ENCODE peak calls at places on chromosomes 3 and 15, in four cellular contexts. One of them, this sample, is unnamed.

GRCh38 chr15:73982251-73982962 is 9.7 kb downstream of the STOML1 start:
- DNase-seq in endothelial cell of umbilical vein: peak; percentile 53
- DNase-seq in K562: no peak
- DNase-seq in IMR-90: peak; percentile 91
- DNase-seq in this sample: no peak

GRCh38 chr3:185120126-185120525 is 32.7 kb downstream of the C3orf70 start:
- DNase-seq in K562: no peak
- DNase-seq in endothelial cell of umbilical vein: no peak
- DNase-seq in IMR-90: no peak
- DNase-seq in this sample: no peak

GRCh38 chr3:4693620-4694019 is 200.5 kb downstream of the ITPR1 start:
- DNase-seq in endothelial cell of umbilical vein: no peak
- DNase-seq in IMR-90: no peak
- DNase-seq in K562: no peak
- DNase-seq in this sample: peak; percentile 24

GRCh38 chr3:126493731-126494130 is 18.0 kb upstream of the ZXDC start:
- DNase-seq in endothelial cell of umbilical vein: no peak
- DNase-seq in K562: no peak
- DNase-seq in IMR-90: no peak
- DNase-seq in this sample: no peak

GRCh38 chr15:58985443-58985842 is 2.0 kb upstream of the RNF111 start:
- DNase-seq in K562: no peak
- DNase-seq in IMR-90: peak; percentile 19
- DNase-seq in endothelial cell of umbilical vein: no peak
- DNase-seq in this sample: no peak

GRCh38 chr15:41161736-41162135 is 45.7 kb upstream of the INO80 start:
- DNase-seq in IMR-90: peak; percentile 11
- DNase-seq in K562: no peak
- DNase-seq in endothelial cell of umbilical vein: no peak
- DNase-seq in this sample: no peak

GRCh38 chr3:32872487-32873382 is 54.9 kb downstream of the TRIM71 start:
- DNase-seq in endothelial cell of umbilical vein: no peak
- DNase-seq in IMR-90: no peak
- DNase-seq in K562: no peak
- DNase-seq in this sample: no peak

GRCh38 chr3:51712511-51712931 is 5.7 kb downstream of the GRM2 start:
- DNase-seq in endothelial cell of umbilical vein: no peak
- DNase-seq in K562: no peak
- DNase-seq in IMR-90: no peak
- DNase-seq in this sample: no peak

GRCh38 chr3:192339214-192339613 is 388.1 kb downstream of the FGF12 start:
- DNase-seq in IMR-90: no peak
- DNase-seq in K562: no peak
- DNase-seq in endothelial cell of umbilical vein: no peak
- DNase-seq in this sample: no peak

GRCh38 chr15:94023520-94023919 is 207.8 kb upstream of the MCTP2 start:
- DNase-seq in IMR-90: no peak
- DNase-seq in endothelial cell of umbilical vein: no peak
- DNase-seq in K562: no peak
- DNase-seq in this sample: no peak

GRCh38 chr3:13613343-13614190 is 64.6 kb downstream of the FBLN2 start:
- DNase-seq in endothelial cell of umbilical vein: no peak
- DNase-seq in IMR-90: no peak
- DNase-seq in K562: peak; percentile 24
- DNase-seq in this sample: no peak

GRCh38 chr3:128879991-128880390 is 571 bp downstream of the ACAD9 start:
- DNase-seq in endothelial cell of umbilical vein: no peak
- DNase-seq in K562: no peak
- DNase-seq in IMR-90: no peak
- DNase-seq in this sample: no peak
- TF ChIP-seq FOS in endothelial cell of umbilical vein: no peak
- TF ChIP-seq FOS in K562: no peak
- TF ChIP-seq FOS in IMR-90: no peak
- TF ChIP-seq FOS in this sample: no peak

DNA sequence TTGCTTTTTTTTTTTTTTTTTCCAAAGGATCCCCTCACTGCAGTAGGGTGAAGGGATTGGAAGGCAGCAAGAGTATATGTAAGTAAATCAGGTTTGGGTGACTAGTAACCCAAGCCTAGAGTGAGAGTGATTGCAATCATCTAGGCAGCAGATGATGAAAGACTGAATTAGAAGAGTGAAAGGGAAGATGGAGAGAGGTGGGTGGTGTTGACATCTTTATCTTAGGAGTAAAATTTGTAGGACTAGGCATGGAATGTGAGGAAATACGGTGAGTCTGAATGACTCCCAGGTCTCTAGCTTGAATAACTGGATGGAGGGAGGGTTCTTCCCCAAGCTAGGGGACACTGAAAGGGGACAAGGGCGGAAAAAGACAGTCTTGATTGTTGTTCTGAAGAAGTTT is 63.4 kb downstream of the TPRG1 start:
- DNase-seq in IMR-90: no peak
- DNase-seq in K562: no peak
- DNase-seq in endothelial cell of umbilical vein: no peak
- DNase-seq in this sample: no peak
- TF ChIP-seq FOS in IMR-90: no peak
- TF ChIP-seq FOS in K562: no peak
- TF ChIP-seq FOS in endothelial cell of umbilical vein: no peak
- TF ChIP-seq FOS in this sample: no peak

GRCh38 chr3:65401359-65401810 is 637.3 kb downstream of the MAGI1 start:
- DNase-seq in K562: no peak
- DNase-seq in IMR-90: no peak
- DNase-seq in endothelial cell of umbilical vein: no peak
- DNase-seq in this sample: no peak

GRCh38 chr3:65402597-65402996 is 636.1 kb downstream of the MAGI1 start:
- DNase-seq in K562: no peak
- DNase-seq in endothelial cell of umbilical vein: no peak
- DNase-seq in IMR-90: peak; percentile 93
- DNase-seq in this sample: no peak

GRCh38 chr3:65400893-65401292 is 637.8 kb downstream of the MAGI1 start:
- DNase-seq in IMR-90: no peak
- DNase-seq in endothelial cell of umbilical vein: no peak
- DNase-seq in K562: no peak
- DNase-seq in this sample: no peak

GRCh38 chr3:65398953-65399352 is 639.8 kb downstream of the MAGI1 start:
- DNase-seq in K562: no peak
- DNase-seq in endothelial cell of umbilical vein: peak; percentile 73
- DNase-seq in IMR-90: peak; percentile 58
- DNase-seq in this sample: no peak
- TF ChIP-seq FOS in K562: no peak
- TF ChIP-seq FOS in endothelial cell of umbilical vein: peak; percentile 77
- TF ChIP-seq FOS in IMR-90: no peak
- TF ChIP-seq FOS in this sample: no peak

GRCh38 chr3:72536206-72536887 is 311.9 kb downstream of the SHQ1 start:
- DNase-seq in IMR-90: no peak
- DNase-seq in endothelial cell of umbilical vein: no peak
- DNase-seq in K562: no peak
- DNase-seq in this sample: no peak
- TF ChIP-seq FOS in IMR-90: no peak
- TF ChIP-seq FOS in endothelial cell of umbilical vein: no peak
- TF ChIP-seq FOS in K562: no peak
- TF ChIP-seq FOS in this sample: no peak